ENCODE peak calls at places on chromosomes 11 and 22, in nine cellular contexts. C is prostate gland, L is HCT116, E is heart left ventricle, T is tibial nerve, K is K562, Y is A549, U is transverse colon, V is body of pancreas. A is an unnamed sample.

GRCh38 chr11:47124675-47125074 is 52.0 kb downstream of the ARFGAP2 start:
- DNase-seq in K (no peak), T (no peak), Y (no peak), V (no peak), L (no peak), C (no peak), E (no peak), U (no peak), A (no peak)

GRCh38 chr11:72814831-72815618 is 814 bp downstream of the ATG16L2 start:
- DNase-seq in K (peak), V (peak), E (no peak), Y (peak), C (no peak), L (peak), T (no peak), U (peak), A (peak)

GRCh38 chr22:27540247-27540646 is 261.3 kb downstream of the MN1 start:
- DNase-seq in C (no peak), Y (no peak), L (no peak), E (no peak), K (no peak), T (no peak), V (no peak), U (no peak), A (no peak)

GRCh38 chr11:14500181-14500651 is 605 bp upstream of the COPB1 start:
- DNase-seq in E (peak), U (peak), K (peak), C (peak), V (peak), L (no peak), Y (peak), T (peak), A (peak)

GRCh38 chr11:126329644-126330200 is 25.8 kb upstream of the ST3GAL4 start:
- DNase-seq in T (no peak), E (no peak), V (no peak), U (no peak), L (no peak), Y (no peak), C (no peak), K (no peak), A (no peak)

GRCh38 chr22:41888638-41889200 is 26.2 kb downstream of the SHISA8 start:
- DNase-seq in K (no peak), T (no peak), E (no peak), C (no peak), Y (no peak), U (no peak), V (no peak), L (no peak), A (no peak)

GRCh38 chr22:46010177-46010867 is 33.4 kb upstream of the WNT7B start:
- DNase-seq in L (no peak), K (no peak), T (no peak), E (peak), Y (no peak), C (no peak), U (no peak), V (peak), A (no peak)

GRCh38 chr11:114606003-114606801 is 10.6 kb upstream of the NXPE4 start:
- DNase-seq in Y (no peak), E (no peak), K (no peak), V (no peak), C (no peak), T (no peak), L (no peak), U (no peak), A (no peak)

GRCh38 chr11:7775689-7776088 is 21.1 kb downstream of the OR5P2 start:
- DNase-seq in T (no peak), U (no peak), V (no peak), L (no peak), K (no peak), E (no peak), Y (no peak), C (no peak), A (no peak)

GRCh38 chr11:57776101-57776511 is 14.5 kb downstream of the CTNND1 start:
- DNase-seq in T (no peak), K (no peak), E (peak), U (no peak), L (no peak), V (no peak), C (no peak), Y (no peak), A (no peak)

GRCh38 chr11:130979386-130979972 is 63.2 kb upstream of the SNX19 start:
- DNase-seq in E (no peak), Y (peak), C (no peak), T (no peak), K (no peak), U (no peak), L (no peak), V (no peak), A (no peak)

GRCh38 chr11:77147668-77148321 is 19.7 kb downstream of the MYO7A start:
- DNase-seq in U (peak), K (peak), L (no peak), V (peak), T (no peak), E (no peak), Y (no peak), C (no peak), A (no peak)

GRCh38 chr11:114066046-114066648 is 6.6 kb downstream of the ZBTB16 start:
- DNase-seq in Y (no peak), E (no peak), C (no peak), U (no peak), L (no peak), K (no peak), T (no peak), V (no peak), A (no peak)

GRCh38 chr11:47987781-47988180 is 7.4 kb downstream of the PTPRJ start:
- DNase-seq in U (peak), K (no peak), C (no peak), L (no peak), T (no peak), V (no peak), E (no peak), Y (no peak), A (no peak)

GRCh38 chr11:81869337-81870065 is 864.2 kb downstream of the FAM181B start:
- DNase-seq in E (no peak), C (no peak), Y (no peak), L (no peak), V (no peak), K (no peak), T (no peak), U (peak), A (peak)

GRCh38 chr11:81870815-81871214 is 862.8 kb downstream of the FAM181B start:
- DNase-seq in V (no peak), K (no peak), U (no peak), C (no peak), E (no peak), L (no peak), T (no peak), Y (no peak), A (no peak)

GRCh38 chr11:81874627-81875026 is 859.0 kb downstream of the FAM181B start:
- DNase-seq in L (no peak), T (no peak), U (no peak), C (no peak), V (no peak), E (no peak), Y (no peak), K (no peak), A (no peak)

DNA sequence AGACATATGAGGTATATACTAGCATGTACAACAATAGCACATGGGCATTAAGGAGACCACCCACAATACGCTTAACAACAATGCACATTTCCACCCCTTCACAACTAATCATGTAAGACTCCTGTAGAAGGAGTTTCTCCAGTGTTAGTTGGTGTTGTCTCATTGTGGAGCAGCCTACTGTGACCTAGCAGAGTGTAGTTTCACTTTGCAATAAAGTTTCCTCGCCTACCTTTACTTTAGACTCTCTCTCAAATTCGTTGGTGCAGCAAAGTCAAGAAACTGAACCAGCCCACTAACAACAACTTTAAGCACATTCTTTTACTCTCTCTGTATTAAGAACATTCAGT is 863.6 kb downstream of the FAM181B start:
- DNase-seq in K (no peak), V (no peak), E (no peak), C (no peak), U (no peak), T (no peak), L (no peak), Y (no peak), A (no peak)
- H3K4me3 ChIP-seq in K (no peak), V (no peak), E (no peak), C (no peak), U (no peak), T (no peak), L (no peak), Y (no peak), A (no peak)

GRCh38 chr22:50307891-50308596 is 598 bp upstream of the PLXNB2 start:
- DNase-seq in K (no peak), U (no peak), V (no peak), Y (no peak), L (no peak), C (no peak), T (no peak), E (peak), A (no peak)

GRCh38 chr22:50308597-50308935 is 1.1 kb upstream of the PLXNB2 start:
- DNase-seq in U (peak), Y (peak), K (peak), V (peak), C (no peak), L (no peak), T (peak), E (peak), A (peak)

GRCh38 chr22:50309601-50309991 is 2.1 kb upstream of the PLXNB2 start:
- DNase-seq in V (no peak), T (no peak), K (no peak), E (no peak), L (no peak), C (no peak), Y (no peak), U (no peak), A (no peak)

GRCh38 chr22:50310209-50310722 is 2.8 kb upstream of the PLXNB2 start:
- DNase-seq in T (no peak), K (no peak), U (no peak), L (no peak), C (no peak), Y (no peak), E (no peak), V (peak), A (no peak)

DNA sequence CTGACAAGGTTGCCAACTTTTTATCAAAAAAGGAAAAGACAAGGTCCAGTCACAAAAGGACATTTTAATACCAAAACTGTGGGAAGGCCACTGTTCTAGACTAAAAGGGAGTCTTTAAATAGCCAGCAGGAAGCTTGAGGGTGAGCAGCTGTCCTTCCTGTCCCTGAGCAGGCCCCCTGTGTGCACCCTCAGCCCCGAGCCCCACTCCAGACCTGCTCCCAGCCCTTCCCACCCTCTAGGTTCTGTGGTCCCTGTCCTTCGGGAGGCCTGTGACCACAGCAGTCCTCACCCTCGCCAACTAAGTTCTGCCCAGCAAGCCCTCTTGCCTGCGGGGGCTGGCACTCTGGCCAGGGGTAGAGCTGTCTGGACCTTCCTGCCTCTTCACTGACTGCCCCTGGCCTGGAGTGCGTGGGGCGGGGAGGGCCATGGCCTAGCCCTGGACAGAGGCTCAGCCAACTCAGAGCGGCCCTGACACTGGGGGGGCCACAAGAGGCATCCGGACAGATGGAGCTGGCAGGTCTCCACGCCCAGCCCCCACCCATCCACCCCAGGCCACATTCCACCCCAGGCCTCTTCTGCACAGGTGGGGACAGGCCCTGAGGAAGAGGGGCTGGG is 1.6 kb upstream of the PLXNB2 start:
- DNase-seq in Y (no peak), C (no peak), E (no peak), U (no peak), V (no peak), K (no peak), T (no peak), L (no peak), A (no peak)
- TF ChIP-seq POLR2A in Y (no peak), C (no peak), E (no peak), U (no peak), V (no peak), K (no peak), T (no peak), L (no peak), A (no peak)

GRCh38 chr11:128555606-128556005 is 31.8 kb downstream of the ETS1 start:
- DNase-seq in C (no peak), Y (peak), U (no peak), T (no peak), K (no peak), E (no peak), V (no peak), L (peak), A (no peak)
- TF ChIP-seq CTCF in C (peak), Y (no peak), U (peak), T (no peak), K (peak), E (peak), V (peak), L (peak), A (no peak)

DNA sequence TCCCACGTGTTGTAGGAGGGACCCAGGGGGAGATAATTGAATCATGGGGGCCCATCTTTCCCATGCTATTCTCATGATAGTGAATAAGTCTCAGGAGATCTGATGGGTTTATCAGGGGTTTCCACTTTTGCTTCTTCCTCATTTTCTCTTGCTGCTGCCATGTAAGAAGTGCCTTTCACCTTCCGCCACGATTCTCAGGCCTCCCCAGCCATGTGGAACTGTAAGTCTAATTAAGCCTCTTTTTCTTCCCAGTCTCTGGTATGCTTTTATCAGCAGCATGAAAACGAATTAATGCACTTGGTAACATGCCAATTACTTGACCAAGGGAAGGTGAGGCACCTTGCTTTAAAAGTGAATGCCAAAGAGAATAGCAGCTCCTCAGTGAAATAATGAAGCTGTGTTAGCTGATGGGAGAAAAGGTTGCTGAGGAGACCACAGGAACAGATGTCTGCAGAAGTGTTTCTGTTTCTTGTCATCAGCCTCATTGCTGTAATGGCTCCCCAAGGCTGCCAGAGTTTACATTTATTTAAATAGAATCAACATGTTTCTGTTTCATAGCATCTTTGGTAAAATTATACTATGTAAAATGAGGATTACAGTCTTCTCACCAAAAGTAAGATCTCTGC is 89.0 kb upstream of the CD44 start:
- DNase-seq in L (no peak), K (no peak), V (no peak), E (no peak), T (no peak), C (no peak), U (no peak), Y (no peak), A (no peak)
- H3K4me3 ChIP-seq in L (no peak), K (no peak), V (no peak), E (no peak), T (no peak), C (no peak), U (no peak), Y (no peak), A (no peak)

GRCh38 chr11:12653729-12654128 is 20.5 kb upstream of the TEAD1 start:
- DNase-seq in E (no peak), K (no peak), L (no peak), U (no peak), C (no peak), V (no peak), Y (no peak), T (no peak), A (no peak)
- TF ChIP-seq POLR2A in E (no peak), K (no peak), L (no peak), U (no peak), C (no peak), V (no peak), Y (no peak), T (no peak), A (no peak)

GRCh38 chr22:32205974-32206773 is 1.3 kb upstream of the RFPL2 start:
- DNase-seq in E (no peak), Y (peak), C (no peak), L (no peak), U (no peak), K (no peak), V (no peak), T (no peak), A (no peak)
- TF ChIP-seq CTCF in E (no peak), Y (no peak), C (no peak), L (no peak), U (no peak), K (no peak), V (no peak), T (no peak), A (no peak)

GRCh38 chr22:24303007-24303406 is 32.4 kb downstream of the SPECC1L start:
- DNase-seq in C (no peak), L (no peak), U (no peak), E (no peak), Y (no peak), K (no peak), V (no peak), T (no peak), A (no peak)
- H3K4me3 ChIP-seq in C (no peak), L (no peak), U (no peak), E (no peak), Y (no peak), K (no peak), V (no peak), T (no peak), A (no peak)

DNA sequence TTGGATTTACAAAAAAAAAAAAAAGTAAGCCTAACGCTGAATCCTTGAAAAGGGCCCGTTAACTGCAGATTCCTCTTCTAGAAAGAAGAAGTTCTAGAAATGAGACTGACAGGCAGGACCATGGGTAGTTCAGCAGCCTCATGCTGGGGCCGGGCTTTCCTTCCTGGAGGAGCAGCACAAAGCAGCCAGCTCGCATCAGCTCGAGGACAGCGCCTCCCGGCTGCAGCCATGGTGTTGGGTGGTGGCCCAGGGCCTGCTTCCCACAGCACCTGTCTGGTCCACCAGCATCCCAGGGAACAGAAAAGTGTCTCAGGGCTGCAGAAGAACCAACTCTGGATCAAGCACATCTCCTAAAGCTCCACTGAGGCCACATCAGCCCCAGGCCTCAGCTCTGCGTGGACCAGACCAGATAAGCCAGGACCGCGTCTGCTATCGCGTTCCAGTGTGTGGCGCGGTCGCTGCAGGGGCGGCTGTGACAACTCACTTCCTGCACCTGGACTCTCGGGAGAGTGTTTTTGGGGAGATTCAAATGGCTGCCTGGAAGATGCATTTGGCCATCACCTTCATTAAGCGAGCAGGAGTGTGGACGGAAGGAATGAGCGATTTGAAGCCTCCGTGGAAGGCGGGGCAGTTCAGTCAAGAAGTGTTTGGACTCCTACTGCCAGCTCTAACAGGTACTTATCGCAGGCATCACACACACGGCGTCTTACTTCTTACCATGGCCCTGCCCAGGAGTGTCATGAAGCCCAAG is 53.5 kb downstream of the MYH9 start:
- DNase-seq in L (no peak), C (peak), K (peak), V (no peak), T (no peak), U (peak), Y (peak), E (peak), A (no peak)
- TF ChIP-seq POLR2A in L (no peak), C (no peak), K (no peak), V (no peak), T (no peak), U (no peak), Y (no peak), E (no peak), A (no peak)

GRCh38 chr11:34609187-34609751 is 11.6 kb upstream of the EHF start:
- DNase-seq in T (no peak), V (no peak), Y (no peak), U (no peak), C (no peak), L (no peak), E (no peak), K (no peak), A (no peak)
- TF ChIP-seq CTCF in T (no peak), V (no peak), Y (no peak), U (no peak), C (no peak), L (no peak), E (no peak), K (no peak), A (no peak)